ENCODE peak calls at places on chromosome 10, in four cellular contexts. A is stimulated activated CD4-positive, alpha-beta T cell treated with anti-CD3 and anti-CD28 coated beads, Interleukin-1b, Interleukin-23, amount 100 ng/mL, for 4 hours; P is activated T-cell treated with anti-CD3 and anti-CD28 coated beads, Interleukin-2, amount 50 U/mL, for 4 hours; Z is head of caudate nucleus. Y is an unnamed sample.

GRCh38 chr10:42428534-42428933 is 209.8 kb downstream of the ZNF33B start:
- DNase-seq in A (no peak), P (no peak), Z (peak), Y (no peak)

GRCh38 chr10:90420637-90421318 is 437.1 kb downstream of the HTR7 start:
- DNase-seq in A (no peak), P (no peak), Z (no peak), Y (no peak)

GRCh38 chr10:125001313-125002043 is 59.6 kb downstream of the ZRANB1 start:
- DNase-seq in A (no peak), P (no peak), Z (no peak), Y (no peak)

GRCh38 chr10:11881477-11882417 is 58.6 kb downstream of the PROSER2 start:
- DNase-seq in A (no peak), P (no peak), Z (no peak), Y (peak)

GRCh38 chr10:60606343-60607080 is 171.8 kb upstream of the CDK1 start:
- DNase-seq in A (no peak), P (no peak), Z (no peak), Y (peak)

GRCh38 chr10:72106896-72107295 is 18.5 kb upstream of the SPOCK2 start:
- DNase-seq in A (no peak), P (no peak), Z (no peak), Y (no peak)

GRCh38 chr10:22704348-22705341 is 9.7 kb downstream of the PIP4K2A start:
- DNase-seq in A (no peak), P (no peak), Z (no peak), Y (no peak)

GRCh38 chr10:22420787-22421517 is 75.7 kb downstream of the SPAG6 start:
- DNase-seq in A (no peak), P (no peak), Z (no peak), Y (peak)

GRCh38 chr10:119406888-119407777 is 135.4 kb downstream of the RGS10 start:
- DNase-seq in A (no peak), P (no peak), Z (no peak), Y (no peak)

GRCh38 chr10:94524146-94524545 is 21.4 kb upstream of the HELLS start:
- DNase-seq in A (no peak), P (no peak), Z (no peak), Y (peak)

GRCh38 chr10:69866246-69866687 is 64.6 kb downstream of the COL13A1 start:
- DNase-seq in A (no peak), P (no peak), Z (no peak), Y (no peak)

GRCh38 chr10:36110097-36110496 is 468.0 kb upstream of the FZD8 start:
- DNase-seq in A (no peak), P (no peak), Z (no peak), Y (no peak)

GRCh38 chr10:115827180-115827579 is 445.8 kb downstream of the GFRA1 start:
- DNase-seq in A (no peak), P (no peak), Z (no peak), Y (peak)

GRCh38 chr10:46229144-46229563 is 57.6 kb upstream of the ANTXRL start:
- DNase-seq in A (no peak), P (no peak), Z (no peak), Y (no peak)

GRCh38 chr10:133242611-133243356 is 5.1 kb downstream of the VENTX start:
- DNase-seq in A (no peak), P (no peak), Z (no peak), Y (peak)

GRCh38 chr10:73060738-73061635 is 35.7 kb downstream of the P4HA1 start:
- DNase-seq in A (no peak), P (no peak), Z (no peak), Y (peak)

GRCh38 chr10:129693382-129693781 is 226.3 kb downstream of the MGMT start:
- DNase-seq in A (no peak), P (no peak), Z (no peak), Y (no peak)

GRCh38 chr10:21989453-21990154 is 13.9 kb downstream of the DNAJC1 start:
- DNase-seq in A (no peak), P (peak), Z (peak), Y (peak)

GRCh38 chr10:27822286-27822685 is 76.7 kb upstream of the MKX start:
- DNase-seq in A (no peak), P (no peak), Z (no peak), Y (peak)

GRCh38 chr10:132521041-132521465 is 16.5 kb upstream of the INPP5A start:
- DNase-seq in A (no peak), P (no peak), Z (no peak), Y (no peak)

GRCh38 chr10:126171555-126171954 is 216.7 kb downstream of the ADAM12 start:
- DNase-seq in A (no peak), P (no peak), Z (no peak), Y (peak)

GRCh38 chr10:29578457-29578856 is 56.3 kb downstream of the SVIL start:
- DNase-seq in A (no peak), P (no peak), Z (no peak), Y (no peak)

GRCh38 chr10:15197276-15197675 is 28.8 kb upstream of the NMT2 start:
- DNase-seq in A (no peak), P (no peak), Z (no peak), Y (peak)

GRCh38 chr10:60186315-60187071 is 203.2 kb downstream of the ANK3 start:
- DNase-seq in A (no peak), P (no peak), Z (no peak), Y (peak)

GRCh38 chr10:86179961-86180360 is 186.6 kb downstream of the GRID1 start:
- DNase-seq in A (no peak), P (no peak), Z (no peak), Y (no peak)

GRCh38 chr10:62873866-62874265 is 57.7 kb upstream of the EGR2 start:
- DNase-seq in A (no peak), P (no peak), Z (peak), Y (no peak)

GRCh38 chr10:102449321-102450123 is 1.8 kb downstream of the C10orf95 start:
- DNase-seq in A (peak), P (peak), Z (peak), Y (no peak)

GRCh38 chr10:35607475-35608316 is 2.6 kb downstream of the GJD4 start:
- DNase-seq in A (no peak), P (no peak), Z (no peak), Y (no peak)